ENCODE peak calls at places on chromosomes 16 and 17, in eight cellular contexts. I, H, G, M, W, S, V and F are unnamed samples.
A peak's percentile ranks its signal among the peaks of the same experiment; 100 is the strongest.

GRCh38 chr16:22358000-22358399 is 16.4 kb downstream of the CDR2 start:
- DNase-seq in I (no peak), H (no peak), G (no peak), M (no peak), W (no peak), S (no peak), V (no peak), F (no peak)

GRCh38 chr16:87002717-87003413 is 314.3 kb downstream of the C16orf95 start:
- DNase-seq in I (no peak), H (no peak), G (peak; percentile 70), M (no peak), W (no peak), S (no peak), V (no peak), F (no peak)

GRCh38 chr17:70144260-70144846 is 25.0 kb upstream of the KCNJ2 start:
- DNase-seq in I (peak; percentile 12), H (peak; percentile 50), G (peak; percentile 54), M (peak; percentile 47), W (no peak), S (no peak), V (no peak), F (peak; percentile 15)

GRCh38 chr17:80984749-80985148 is 6.9 kb upstream of the CHMP6 start:
- DNase-seq in I (peak; percentile 88), H (peak; percentile 74), G (peak; percentile 96), M (no peak), W (peak; percentile 57), S (no peak), V (no peak), F (peak; percentile 68)

GRCh38 chr17:9828296-9829059 is 2.8 kb downstream of the GLP2R start:
- DNase-seq in I (no peak), H (no peak), G (peak; percentile 19), M (no peak), W (no peak), S (no peak), V (no peak), F (no peak)

GRCh38 chr17:60766778-60767190 is 89.1 kb downstream of the BCAS3 start:
- DNase-seq in I (no peak), H (no peak), G (no peak), M (no peak), W (no peak), S (no peak), V (no peak), F (peak; percentile 64)

GRCh38 chr17:50946223-50946890 is 80.2 kb upstream of the TOB1 start:
- DNase-seq in I (no peak), H (no peak), G (no peak), M (no peak), W (no peak), S (no peak), V (no peak), F (no peak)

GRCh38 chr16:64416232-64417010 is 705.4 kb downstream of the CDH11 start:
- DNase-seq in I (no peak), H (no peak), G (peak; percentile 43), M (no peak), W (no peak), S (no peak), V (no peak), F (no peak)

GRCh38 chr17:64345691-64346376 is 44.8 kb downstream of the PECAM1 start:
- DNase-seq in I (no peak), H (no peak), G (no peak), M (no peak), W (no peak), S (no peak), V (no peak), F (no peak)

GRCh38 chr17:16158721-16159120 is 56.6 kb downstream of the NCOR1 start:
- DNase-seq in I (no peak), H (no peak), G (no peak), M (no peak), W (no peak), S (no peak), V (no peak), F (no peak)

GRCh38 chr16:4339909-4340308 is 11.2 kb downstream of the PAM16 start:
- DNase-seq in I (no peak), H (no peak), G (peak; percentile 52), M (peak; percentile 88), W (no peak), S (no peak), V (no peak), F (no peak)

GRCh38 chr16:47965439-47965838 is 190.4 kb downstream of the ABCC12 start:
- DNase-seq in I (no peak), H (no peak), G (peak; percentile 50), M (no peak), W (peak; percentile 15), S (no peak), V (no peak), F (no peak)

GRCh38 chr17:14007951-14008350 is 61.4 kb upstream of the COX10 start:
- DNase-seq in I (no peak), H (no peak), G (no peak), M (no peak), W (no peak), S (no peak), V (no peak), F (no peak)

GRCh38 chr17:40534431-40535189 is 30.7 kb downstream of the CCR7 start:
- DNase-seq in I (no peak), H (peak; percentile 75), G (no peak), M (no peak), W (no peak), S (no peak), V (peak; percentile 37), F (no peak)

DNA sequence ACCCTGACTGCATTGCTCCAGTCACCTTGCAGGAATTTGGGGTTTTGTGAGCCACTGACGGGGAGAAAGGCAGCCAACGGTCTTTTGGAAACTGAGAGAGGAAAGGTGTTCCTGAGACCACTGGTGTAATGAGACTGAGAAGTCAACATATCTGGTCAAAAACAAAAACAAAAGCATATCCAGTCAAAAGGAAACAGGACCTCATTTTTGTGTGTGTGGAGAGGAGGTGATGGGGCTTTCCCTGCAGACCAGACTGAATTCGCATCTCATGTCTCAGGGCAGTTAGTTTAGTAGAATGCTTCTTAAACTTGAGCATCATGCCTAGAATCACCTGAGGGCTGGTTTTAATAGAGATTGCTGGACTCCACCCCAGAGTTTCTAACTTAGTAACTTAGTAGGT is 198.4 kb downstream of the COPRS start:
- DNase-seq in I (no peak), H (no peak), G (no peak), M (no peak), W (no peak), S (peak; percentile 12), V (no peak), F (no peak)
- TF ChIP-seq RAD21 in I (no peak), H (no peak), G (no peak), M (no peak), W (no peak), S (no peak), V (no peak), F (no peak)

GRCh38 chr17:43979671-43980070 is 24.8 kb upstream of the NAGS start:
- DNase-seq in I (no peak), H (no peak), G (no peak), M (no peak), W (no peak), S (no peak), V (no peak), F (no peak)
- TF ChIP-seq RAD21 in I (no peak), H (no peak), G (no peak), M (no peak), W (no peak), S (no peak), V (no peak), F (no peak)

GRCh38 chr16:56885446-56886162 is 20.6 kb downstream of the SLC12A3 start:
- DNase-seq in I (no peak), H (no peak), G (no peak), M (no peak), W (no peak), S (no peak), V (peak; percentile 46), F (no peak)
- TF ChIP-seq RAD21 in I (no peak), H (no peak), G (no peak), M (no peak), W (no peak), S (no peak), V (no peak), F (no peak)

DNA sequence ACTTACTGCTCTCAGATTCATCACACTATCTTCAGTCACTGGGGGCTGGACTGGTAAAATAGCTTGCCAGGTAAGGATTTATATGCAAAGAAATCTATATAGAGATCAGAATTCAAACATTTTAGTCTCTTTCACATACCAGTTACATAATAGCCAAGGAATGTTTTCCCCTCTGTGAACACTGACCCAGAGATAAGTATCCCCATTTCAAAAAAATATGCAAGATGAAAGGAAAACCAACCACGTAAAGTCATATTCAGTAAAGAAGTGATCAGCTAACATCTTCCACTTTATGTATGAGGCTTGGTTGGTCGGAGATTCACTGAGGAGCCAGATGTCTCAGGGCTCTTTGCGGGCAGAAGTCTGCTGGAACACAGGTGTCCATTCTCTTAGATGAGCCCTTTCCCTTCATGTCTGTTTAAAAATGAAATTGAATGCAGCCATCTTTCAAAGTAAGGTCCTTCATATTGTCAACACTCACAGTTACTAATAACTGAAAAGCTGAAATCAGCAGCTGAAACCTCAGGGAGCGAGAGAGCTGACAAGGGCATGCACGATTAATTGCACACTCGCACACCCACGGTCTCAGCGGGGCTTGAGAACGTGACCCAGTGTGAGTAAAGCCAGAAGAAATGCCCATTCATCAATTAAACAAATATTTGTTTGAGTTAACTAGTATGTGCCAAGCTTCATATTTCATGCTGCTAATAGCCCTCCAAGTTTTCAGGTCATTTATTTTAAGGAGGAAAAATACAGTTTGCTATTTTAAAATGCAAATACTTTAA is 161.2 kb downstream of the MRTFB start:
- DNase-seq in I (no peak), H (no peak), G (peak; percentile 72), M (no peak), W (no peak), S (no peak), V (no peak), F (no peak)
- TF ChIP-seq RAD21 in I (no peak), H (no peak), G (no peak), M (no peak), W (no peak), S (no peak), V (no peak), F (no peak)

DNA sequence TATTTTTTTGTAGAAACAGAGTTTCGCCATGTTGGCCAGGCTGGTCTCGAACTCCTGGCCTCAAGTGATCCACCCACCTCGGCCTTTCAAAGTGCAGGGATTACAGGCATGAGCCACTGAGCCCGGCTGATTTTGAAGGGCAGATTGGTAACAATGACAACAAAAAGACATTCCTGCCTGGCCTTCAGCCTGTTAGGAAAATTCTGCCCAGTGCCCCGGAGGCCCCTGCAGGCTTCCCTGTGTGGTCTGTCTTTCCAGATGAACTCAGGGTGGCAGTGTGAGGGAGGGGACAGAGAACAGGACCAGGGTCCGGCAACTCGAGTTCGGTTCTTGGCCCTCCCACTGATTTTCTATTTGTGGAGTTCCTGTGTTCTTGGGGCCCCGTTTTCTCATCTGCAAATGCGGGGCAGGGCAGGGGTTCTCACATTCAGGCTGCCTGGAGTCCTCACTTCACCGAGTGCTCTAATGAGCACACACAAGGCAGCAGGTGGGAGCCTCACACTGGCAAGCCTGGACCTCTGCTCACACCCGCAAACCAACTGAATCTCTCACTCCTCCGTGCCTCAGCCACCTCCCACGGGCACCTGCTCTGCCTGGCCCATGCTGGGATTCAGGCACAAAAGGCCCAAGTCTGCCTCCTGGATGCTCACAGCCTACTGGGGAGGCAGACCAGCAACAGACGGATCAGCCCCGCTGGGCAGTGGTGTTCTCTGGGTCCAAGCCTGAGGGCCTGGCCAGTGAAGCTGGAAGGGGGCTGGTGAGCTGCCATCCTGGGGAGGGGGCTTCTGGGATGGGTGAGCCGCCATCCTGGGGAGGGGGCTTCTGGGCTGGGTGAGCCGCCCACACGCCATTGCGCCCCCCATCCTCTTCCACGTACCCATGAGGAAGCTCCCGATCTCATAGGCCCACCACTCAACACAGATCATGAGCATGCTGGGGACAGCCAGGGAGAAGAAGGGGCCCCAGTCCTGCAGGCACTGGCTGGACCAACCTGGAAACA is 10.3 kb downstream of the SLC47A2 start:
- DNase-seq in I (no peak), H (no peak), G (no peak), M (no peak), W (no peak), S (no peak), V (peak; percentile 1), F (peak; percentile 45)
- TF ChIP-seq RAD21 in I (no peak), H (no peak), G (no peak), M (no peak), W (no peak), S (no peak), V (no peak), F (no peak)